ENCODE peak calls at places on chromosome 12, in four cellular contexts. O, B, F and E are unnamed samples.

GRCh38 chr12:88793091-88793490 is 212.8 kb upstream of the KITLG start:
- DNase-seq in B (no peak), O (no peak), F (no peak), E (no peak)

GRCh38 chr12:556498-556897 is 96.8 kb downstream of the B4GALNT3 start:
- DNase-seq in O (no peak), B (no peak), F (no peak), E (no peak)

GRCh38 chr12:52042706-52043385 is 8.4 kb upstream of the NR4A1 start:
- DNase-seq in O (no peak), F (no peak), B (no peak), E (peak; percentile 91)

GRCh38 chr12:118986043-118986442 is 4.7 kb downstream of the SRRM4 start:
- DNase-seq in B (no peak), F (no peak), O (no peak), E (no peak)

GRCh38 chr12:6363330-6364036 is 11.9 kb downstream of the SCNN1A start:
- DNase-seq in F (peak; percentile 84), O (peak; percentile 53), B (no peak), E (no peak)

GRCh38 chr12:88035271-88035906 is 6.2 kb upstream of the C12orf50 start:
- DNase-seq in F (peak; percentile 87), O (peak; percentile 62), B (peak; percentile 54), E (peak; percentile 77)

GRCh38 chr12:56104815-56105476 is 587 bp downstream of the PA2G4 start:
- DNase-seq in B (no peak), F (peak; percentile 34), O (no peak), E (no peak)

GRCh38 chr12:69442894-69443293 is 27.3 kb upstream of the FRS2 start:
- DNase-seq in O (no peak), B (no peak), F (no peak), E (no peak)

GRCh38 chr12:23450810-23451209 is 498.7 kb downstream of the SOX5 start:
- DNase-seq in O (no peak), F (no peak), B (no peak), E (no peak)

GRCh38 chr12:41190360-41190759 is 2.2 kb downstream of the PDZRN4 start:
- DNase-seq in B (no peak), F (no peak), O (no peak), E (peak; percentile 33)

GRCh38 chr12:9687228-9687627 is 17.7 kb downstream of the CLEC2D start:
- DNase-seq in O (no peak), B (no peak), F (no peak), E (no peak)